ENCODE peak calls at places on chromosomes 11 and 22, in six cellular contexts. J, N, S, F, P and V are unnamed samples.

GRCh38 chr11:57275582-57275981 is 38.5 kb upstream of the APLNR start:
- DNase-seq in J (no peak), N (no peak), S (no peak), F (no peak), P (no peak), V (no peak)

GRCh38 chr11:850777-851762 is 8.4 kb downstream of the TSPAN4 start:
- DNase-seq in J (peak), N (no peak), S (no peak), F (no peak), P (no peak), V (no peak)

GRCh38 chr11:65736810-65737209 is 16.2 kb upstream of the RNASEH2C start:
- DNase-seq in J (no peak), N (no peak), S (no peak), F (no peak), P (no peak), V (no peak)

GRCh38 chr11:88631497-88631896 is 294.0 kb upstream of the CTSC start:
- DNase-seq in J (peak), N (no peak), S (no peak), F (no peak), P (no peak), V (no peak)

GRCh38 chr22:25364736-25365241 is 145.3 kb downstream of the CRYBB2 start:
- DNase-seq in J (no peak), N (no peak), S (peak), F (no peak), P (no peak), V (no peak)

GRCh38 chr22:20567371-20567847 is 60.0 kb downstream of the MED15 start:
- DNase-seq in J (no peak), N (peak), S (no peak), F (no peak), P (peak), V (no peak)

GRCh38 chr11:120215634-120216033 is 4.8 kb downstream of the OAF start:
- DNase-seq in J (no peak), N (no peak), S (no peak), F (peak), P (no peak), V (no peak)

GRCh38 chr11:2465201-2466068 is 20.6 kb downstream of the KCNQ1 start:
- DNase-seq in J (peak), N (peak), S (peak), F (no peak), P (no peak), V (peak)

GRCh38 chr11:128116447-128117240 is 470.7 kb downstream of the ETS1 start:
- DNase-seq in J (no peak), N (no peak), S (no peak), F (no peak), P (no peak), V (no peak)

GRCh38 chr11:74626130-74626529 is 33.7 kb downstream of the POLD3 start:
- DNase-seq in J (no peak), N (no peak), S (no peak), F (no peak), P (no peak), V (no peak)

GRCh38 chr11:85779956-85780640 is 30.8 kb downstream of the SYTL2 start:
- DNase-seq in J (no peak), N (no peak), S (no peak), F (no peak), P (no peak), V (no peak)

GRCh38 chr22:39174498-39175120 is 22.1 kb upstream of the CBX7 start:
- DNase-seq in J (peak), N (peak), S (peak), F (peak), P (peak), V (peak)

GRCh38 chr11:78131956-78132355 is 7.5 kb downstream of the ALG8 start:
- DNase-seq in J (no peak), N (no peak), S (no peak), F (no peak), P (no peak), V (no peak)

GRCh38 chr11:130427581-130428211 is 713 bp downstream of the ADAMTS8 start:
- DNase-seq in J (peak), N (no peak), S (no peak), F (peak), P (no peak), V (no peak)

GRCh38 chr22:20080776-20081654 is 974 bp downstream of the DGCR8 start:
- DNase-seq in J (peak), N (peak), S (no peak), F (no peak), P (no peak), V (no peak)

GRCh38 chr11:57638005-57638760 is 11.5 kb downstream of the YPEL4 start:
- DNase-seq in J (peak), N (peak), S (peak), F (peak), P (no peak), V (no peak)

GRCh38 chr11:118434553-118435232 is 1.6 kb upstream of the KMT2A start:
- DNase-seq in J (peak), N (peak), S (peak), F (peak), P (no peak), V (peak)

GRCh38 chr11:35166369-35167360 is 27.7 kb downstream of the CD44 start:
- DNase-seq in J (no peak), N (no peak), S (no peak), F (no peak), P (peak), V (no peak)

GRCh38 chr22:21041937-21042336 is 3.8 kb upstream of the LRRC74B start:
- DNase-seq in J (no peak), N (no peak), S (no peak), F (no peak), P (no peak), V (no peak)

GRCh38 chr11:135002236-135002635 is 590.2 kb upstream of the B3GAT1 start:
- DNase-seq in J (no peak), N (no peak), S (no peak), F (no peak), P (no peak), V (no peak)

GRCh38 chr22:47322854-47323253 is 560.4 kb downstream of the TBC1D22A start:
- DNase-seq in J (no peak), N (no peak), S (no peak), F (no peak), P (no peak), V (no peak)

GRCh38 chr11:71408826-71409225 is 39.4 kb downstream of the DHCR7 start:
- DNase-seq in J (no peak), N (no peak), S (no peak), F (no peak), P (no peak), V (no peak)

GRCh38 chr22:31102441-31103081 is 4.8 kb downstream of the SELENOM start:
- DNase-seq in J (no peak), N (peak), S (no peak), F (peak), P (no peak), V (peak)

GRCh38 chr11:70547821-70548670 is 149.7 kb downstream of the CTTN start:
- DNase-seq in J (peak), N (peak), S (no peak), F (no peak), P (no peak), V (no peak)

DNA sequence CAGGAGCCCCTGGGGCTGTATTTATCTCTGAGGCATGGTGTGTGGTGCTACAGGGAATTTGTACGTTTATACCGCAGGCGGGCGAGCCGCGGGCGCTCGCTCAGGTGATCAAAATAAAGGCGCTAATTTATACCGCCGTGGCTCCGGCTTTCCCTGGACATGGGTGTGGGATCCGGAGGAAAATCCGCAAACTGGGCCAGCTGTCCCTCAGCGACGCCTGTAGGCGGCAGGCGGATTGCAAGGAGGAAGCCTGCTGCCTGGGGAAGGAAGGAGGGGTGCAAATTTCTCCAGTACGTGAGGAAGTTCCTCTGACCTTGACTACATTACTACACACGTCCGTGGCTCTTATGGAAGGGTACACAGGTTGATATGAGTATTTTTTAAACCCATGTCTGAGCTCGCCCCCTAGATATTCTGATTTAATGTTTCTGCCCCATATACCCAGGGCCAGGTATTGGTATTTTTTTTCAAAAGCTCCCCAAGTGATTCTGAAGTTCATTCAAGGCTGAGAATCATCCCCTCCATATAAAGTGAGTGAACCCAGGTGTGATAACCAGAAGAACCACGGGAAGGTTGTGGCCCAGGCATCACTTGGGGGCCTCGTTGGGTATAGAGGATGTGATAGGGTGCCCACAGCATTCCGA is 2.8 kb downstream of the MYOD1 start:
- DNase-seq in J (peak), N (no peak), S (no peak), F (no peak), P (no peak), V (no peak)
- TF ChIP-seq CTCF in J (peak), N (no peak), S (peak), F (no peak), P (peak), V (no peak)

GRCh38 chr11:123822022-123822421 is 15.9 kb upstream of the OR6M1 start:
- DNase-seq in J (no peak), N (no peak), S (no peak), F (no peak), P (no peak), V (no peak)
- H3K4me3 ChIP-seq in J (peak), N (no peak), S (no peak), F (no peak), P (no peak), V (no peak)

GRCh38 chr22:22745225-22746060 is 101.0 kb downstream of the GGTLC2 start:
- DNase-seq in J (peak), N (peak), S (no peak), F (no peak), P (no peak), V (no peak)
- H3K27ac ChIP-seq in J (no peak), N (no peak), S (no peak), F (no peak), P (no peak), V (no peak)

DNA sequence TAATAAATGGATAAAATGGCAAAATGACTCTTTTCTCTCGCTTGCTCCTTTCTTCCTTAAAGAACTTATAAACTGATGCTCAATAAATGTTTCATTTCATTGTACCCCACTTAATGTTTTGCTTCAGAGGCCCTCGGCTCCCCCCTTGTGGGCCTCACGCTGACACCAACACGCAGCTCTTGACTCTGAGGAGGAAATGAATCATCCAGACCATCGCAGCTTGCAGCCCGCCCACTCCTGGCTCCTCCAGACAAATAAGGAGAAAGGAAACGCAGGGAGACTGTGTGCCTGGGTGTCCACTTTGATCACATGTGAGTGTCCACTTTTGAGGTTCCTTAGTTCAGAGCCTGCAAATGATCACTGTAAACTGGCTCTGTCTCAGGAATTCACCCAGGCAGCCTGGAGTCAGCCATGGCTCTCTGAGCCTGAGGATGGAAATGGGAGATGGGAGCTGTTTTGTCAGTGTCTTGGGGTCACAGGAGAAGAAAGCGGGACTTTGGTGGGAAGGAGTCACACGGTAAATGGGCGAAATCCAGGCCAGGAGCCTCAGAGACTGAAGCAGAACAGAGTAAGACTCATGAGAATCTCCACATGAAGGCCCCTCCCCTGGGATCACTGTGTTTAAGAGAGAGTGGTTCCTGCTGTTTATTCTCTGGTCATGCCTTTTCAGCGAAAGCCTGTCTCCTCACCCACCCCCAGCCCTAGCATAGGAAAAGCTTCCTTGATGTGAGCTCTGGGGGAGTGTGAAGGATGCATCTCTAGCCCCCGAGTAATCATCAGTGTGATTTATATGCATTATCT is 96.5 kb downstream of the CWC15 start:
- DNase-seq in J (peak), N (peak), S (peak), F (peak), P (no peak), V (peak)
- TF ChIP-seq CTCF in J (no peak), N (no peak), S (peak), F (peak), P (no peak), V (no peak)

GRCh38 chr11:124481365-124482323 is 36.1 kb upstream of the OR8B8 start:
- DNase-seq in J (peak), N (peak), S (no peak), F (no peak), P (no peak), V (no peak)
- H3K4me3 ChIP-seq in J (peak), N (no peak), S (peak), F (no peak), P (no peak), V (peak)

DNA sequence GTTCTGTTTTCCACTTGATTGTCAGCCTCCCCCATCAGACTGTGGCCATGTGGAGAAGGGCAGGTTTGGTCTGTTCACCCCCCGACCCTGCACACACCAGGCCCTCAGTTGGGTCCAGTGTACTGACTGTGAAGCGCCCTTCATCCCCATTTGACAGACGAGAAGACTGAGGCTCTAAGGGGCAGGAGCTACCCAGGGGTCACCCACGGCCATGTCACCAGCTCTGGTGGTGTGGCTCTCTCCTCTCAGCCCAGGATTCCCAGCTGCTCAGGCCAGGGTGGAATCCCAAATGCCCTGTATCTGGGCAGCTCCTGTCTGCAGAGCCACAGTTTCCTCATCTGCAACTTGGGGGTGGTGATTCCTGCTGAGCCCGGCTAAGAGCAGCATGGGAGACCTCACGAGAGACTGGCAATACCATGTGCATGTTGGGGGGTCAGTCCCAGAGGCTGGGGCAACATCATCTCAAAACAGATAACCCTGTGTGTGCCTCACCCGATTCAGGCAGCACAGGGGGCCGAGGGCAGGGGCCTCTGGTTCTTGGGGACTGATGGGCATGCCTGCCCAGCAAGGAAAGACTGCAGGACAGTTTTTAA is 46.6 kb downstream of the MN1 start:
- DNase-seq in J (no peak), N (no peak), S (no peak), F (no peak), P (no peak), V (no peak)
- H3K27ac ChIP-seq in J (peak), N (no peak), S (no peak), F (no peak), P (no peak), V (peak)